ENCODE peak calls at places on chromosomes 3 and 15, in seven cellular contexts. D is heart right ventricle, N is tibial artery, F is cardiac muscle cell, R is suprapubic skin, H is A673, O is hepatocyte. Z is an unnamed sample. For H3K9me3, H3K27me3 and H3K36me3, the result is how much of the 10 kb centered on the place peaks cover.

GRCh38 chr3:128426128-128426921 is 40.4 kb downstream of the DNAJB8 start:
- DNase-seq in D (peak), N (no peak), F (peak), R (no peak), H (peak), O (peak), Z (peak)

GRCh38 chr3:126720596-126720995 is 16.6 kb downstream of the CHCHD6 start:
- DNase-seq in D (no peak), N (no peak), F (no peak), R (no peak), H (no peak), O (no peak), Z (no peak)

GRCh38 chr3:128324911-128325592 is 141.6 kb downstream of the DNAJB8 start:
- DNase-seq in D (no peak), N (no peak), F (no peak), R (no peak), H (no peak), O (no peak), Z (peak)

GRCh38 chr3:142273501-142273900 is 48.1 kb upstream of the GK5 start:
- DNase-seq in D (no peak), N (no peak), F (no peak), R (no peak), H (peak), O (no peak), Z (no peak)

GRCh38 chr15:80906159-80906775 is 83.4 kb downstream of the MESD start:
- DNase-seq in D (no peak), N (no peak), F (no peak), R (no peak), H (no peak), O (no peak), Z (no peak)

GRCh38 chr15:35966781-35967180 is 420.8 kb upstream of the DPH6 start:
- DNase-seq in D (no peak), N (no peak), F (no peak), R (no peak), H (no peak), O (no peak), Z (no peak)

GRCh38 chr3:161567962-161568361 is 71.4 kb downstream of the OTOL1 start:
- DNase-seq in D (no peak), N (no peak), F (no peak), R (no peak), H (no peak), O (no peak), Z (no peak)

GRCh38 chr3:62587579-62588031 is 214.3 kb upstream of the FEZF2 start:
- DNase-seq in D (no peak), N (no peak), F (peak), R (no peak), H (no peak), O (peak), Z (no peak)

GRCh38 chr3:55487376-55488241 is 503 bp upstream of the WNT5A start:
- DNase-seq in D (peak), N (no peak), F (peak), R (no peak), H (peak), O (peak), Z (peak)

GRCh38 chr3:183253961-183254815 is 1.1 kb downstream of the B3GNT5 start:
- DNase-seq in D (peak), N (no peak), F (peak), R (no peak), H (peak), O (peak), Z (peak)

GRCh38 chr3:59759298-59760169 is 709.7 kb upstream of the CFAP20DC start:
- DNase-seq in D (no peak), N (peak), F (no peak), R (no peak), H (no peak), O (peak), Z (no peak)

GRCh38 chr3:43330981-43331380 is 44.6 kb downstream of the SNRK start:
- DNase-seq in D (no peak), N (no peak), F (peak), R (no peak), H (no peak), O (no peak), Z (no peak)
- H3K9me3 ChIP-seq in D (under half), N (under half), F (under half), R (under half), H (under half), O (under half), Z (under half)

DNA sequence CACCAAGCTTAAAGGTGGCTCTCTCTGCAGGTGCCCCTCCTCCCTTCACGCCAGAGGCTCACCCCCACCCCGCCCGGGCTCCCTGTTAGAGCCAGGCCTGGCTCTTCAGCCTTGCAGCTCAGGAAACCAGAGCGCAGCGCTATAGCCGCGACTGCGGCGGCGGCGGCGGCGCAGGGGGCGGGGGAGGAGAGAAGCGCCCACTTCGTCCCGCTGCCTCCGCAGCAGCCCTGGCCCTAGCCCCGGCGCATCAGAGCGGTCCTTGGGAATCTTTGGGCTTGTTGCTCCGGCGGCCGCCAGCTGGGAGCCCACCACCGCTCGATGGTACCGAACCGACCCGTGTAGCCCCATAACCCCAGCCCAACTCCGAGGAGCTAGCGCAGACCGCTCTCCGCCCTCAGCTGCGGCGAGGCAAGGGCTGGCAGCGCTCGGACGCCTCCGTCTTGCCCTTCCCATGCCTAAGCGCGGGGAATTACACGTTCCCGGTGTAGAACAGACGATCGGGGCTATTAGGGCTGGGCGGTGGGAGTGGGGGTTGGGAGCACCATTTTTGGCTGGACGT is 1.2 kb downstream of the RASGRF1 start:
- DNase-seq in D (no peak), N (no peak), F (no peak), R (peak), H (no peak), O (no peak), Z (no peak)
- H3K27me3 ChIP-seq in D (half or more), N (half or more), F (half or more), R (half or more), H (half or more), O (half or more), Z (under half)

GRCh38 chr3:139354661-139355060 is 10.8 kb downstream of the MRPS22 start:
- DNase-seq in D (no peak), N (no peak), F (no peak), R (no peak), H (no peak), O (no peak), Z (no peak)
- H3K36me3 ChIP-seq in D (half or more), N (half or more), F (half or more), R (half or more), H (half or more), O (under half), Z (under half)

GRCh38 chr3:123587399-123587798 is 2.5 kb upstream of the HACD2 start:
- DNase-seq in D (no peak), N (no peak), F (no peak), R (no peak), H (no peak), O (no peak), Z (no peak)
- H3K9me3 ChIP-seq in D (under half), N (under half), F (under half), R (under half), H (under half), O (under half), Z (under half)

GRCh38 chr3:181720281-181720680 is 8.6 kb downstream of the SOX2 start:
- DNase-seq in D (no peak), N (no peak), F (no peak), R (no peak), H (no peak), O (no peak), Z (peak)
- H3K27me3 ChIP-seq in D (half or more), N (half or more), F (half or more), R (half or more), H (under half), O (half or more), Z (half or more)

DNA sequence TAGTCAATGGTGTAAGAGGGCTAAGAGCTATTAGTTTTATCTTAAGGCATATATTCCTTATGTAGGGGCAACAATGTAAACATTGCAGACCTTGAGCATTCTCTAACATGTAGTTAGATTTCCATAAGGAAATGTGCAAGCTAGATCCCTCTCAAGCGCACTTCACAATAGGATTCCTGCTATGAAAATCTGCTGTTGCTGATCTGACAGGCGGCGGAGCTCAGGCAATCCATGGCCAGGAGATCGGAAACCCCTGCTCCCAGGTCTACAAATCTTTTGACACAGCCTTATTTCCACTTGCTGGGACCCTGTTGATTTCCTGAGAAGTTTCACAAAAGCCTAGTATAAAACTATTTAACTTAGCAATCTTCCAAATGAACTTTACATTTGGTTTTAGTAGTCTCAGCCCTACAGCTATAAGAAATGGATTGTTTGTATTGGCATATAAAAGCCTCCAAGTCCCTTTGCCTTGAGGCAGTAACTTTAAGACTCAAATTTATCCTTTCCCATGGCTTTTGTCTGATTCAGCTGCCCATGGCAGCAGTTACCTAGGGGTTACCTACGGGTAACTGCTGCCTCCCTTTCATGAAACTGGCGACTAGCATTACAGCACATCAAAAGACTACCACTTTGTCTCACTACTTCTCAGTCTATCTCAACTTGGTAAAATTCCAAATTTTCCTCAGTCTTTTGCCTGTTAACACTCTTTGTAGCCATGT is 22.7 kb downstream of the TRA2B start:
- DNase-seq in D (no peak), N (no peak), F (no peak), R (no peak), H (no peak), O (no peak), Z (no peak)
- H3K36me3 ChIP-seq in D (half or more), N (half or more), F (half or more), R (half or more), H (half or more), O (under half), Z (under half)

GRCh38 chr3:114490829-114491228 is 197.0 kb downstream of the TIGIT start:
- DNase-seq in D (no peak), N (no peak), F (no peak), R (no peak), H (no peak), O (no peak), Z (no peak)
- H3K9me3 ChIP-seq in D (under half), N (under half), F (under half), R (under half), H (under half), O (under half), Z (under half)

Z was measured in left lung.